ENCODE peak calls at places on chromosomes 13 and 19, in eight cellular contexts. C, Q, K, B, L, D, X and V are unnamed samples.

GRCh38 chr13:108629353-108629752 is at the start of gene MYO16:
- DNase-seq in X (no peak), C (no peak), D (no peak), L (no peak), B (no peak), Q (no peak), K (no peak), V (no peak)

GRCh38 chr13:20303636-20304035 is 71.5 kb upstream of the GJB6 start:
- DNase-seq in Q (no peak), D (no peak), C (no peak), L (no peak), K (no peak), B (no peak), X (peak), V (no peak)

GRCh38 chr19:35673121-35673804 is 6.9 kb downstream of the UPK1A start:
- DNase-seq in C (peak), X (no peak), B (peak), D (no peak), Q (peak), L (peak), K (peak), V (no peak)

GRCh38 chr13:62920181-62920580 is 1504.5 kb upstream of the PCDH20 start:
- DNase-seq in X (no peak), Q (no peak), D (no peak), C (no peak), K (no peak), B (no peak), L (peak), V (no peak)

GRCh38 chr13:66225071-66225470 is 1005.1 kb downstream of the PCDH9 start:
- DNase-seq in D (no peak), Q (no peak), X (no peak), K (no peak), C (no peak), L (no peak), B (no peak), V (no peak)

GRCh38 chr13:26424181-26424580 is 133.3 kb upstream of the WASF3 start:
- DNase-seq in X (no peak), C (no peak), K (no peak), D (no peak), Q (no peak), L (no peak), B (peak), V (no peak)

GRCh38 chr13:108342369-108343289 is 73.1 kb downstream of the TNFSF13B start:
- DNase-seq in K (peak), L (peak), B (no peak), D (no peak), Q (peak), C (no peak), X (no peak), V (no peak)

GRCh38 chr19:47049307-47049700 is 880 bp upstream of the TMEM160 start:
- DNase-seq in Q (no peak), D (no peak), C (no peak), K (no peak), B (no peak), L (peak), X (peak), V (no peak)

GRCh38 chr19:55641376-55642152 is 762 bp downstream of the ZNF580 start:
- DNase-seq in D (peak), B (peak), C (no peak), K (peak), Q (no peak), L (peak), X (no peak), V (no peak)

GRCh38 chr19:33876619-33877018 is 79.9 kb downstream of the KCTD15 start:
- DNase-seq in Q (no peak), D (no peak), K (no peak), L (no peak), C (no peak), B (no peak), X (no peak), V (no peak)

GRCh38 chr13:45209229-45209628 is 8.4 kb upstream of the KCTD4 start:
- DNase-seq in C (no peak), B (no peak), L (peak), D (no peak), K (peak), X (no peak), Q (no peak), V (no peak)

GRCh38 chr13:51942189-51942588 is 69.1 kb downstream of the ATP7B start:
- DNase-seq in B (no peak), L (no peak), Q (no peak), C (no peak), D (no peak), X (no peak), K (no peak), V (no peak)

GRCh38 chr13:52454459-52454824 is 836 bp upstream of the CKAP2 start:
- DNase-seq in C (no peak), K (peak), D (peak), L (peak), Q (no peak), B (no peak), X (no peak), V (no peak)

GRCh38 chr19:51016798-51017683 is 2.5 kb downstream of the KLK10 start:
- DNase-seq in B (no peak), L (peak), Q (no peak), K (peak), D (no peak), C (peak), X (no peak), V (no peak)
- TF ChIP-seq CTCF in B (no peak), L (peak), Q (peak), K (peak), D (peak), C (peak), X (peak), V (peak)

DNA sequence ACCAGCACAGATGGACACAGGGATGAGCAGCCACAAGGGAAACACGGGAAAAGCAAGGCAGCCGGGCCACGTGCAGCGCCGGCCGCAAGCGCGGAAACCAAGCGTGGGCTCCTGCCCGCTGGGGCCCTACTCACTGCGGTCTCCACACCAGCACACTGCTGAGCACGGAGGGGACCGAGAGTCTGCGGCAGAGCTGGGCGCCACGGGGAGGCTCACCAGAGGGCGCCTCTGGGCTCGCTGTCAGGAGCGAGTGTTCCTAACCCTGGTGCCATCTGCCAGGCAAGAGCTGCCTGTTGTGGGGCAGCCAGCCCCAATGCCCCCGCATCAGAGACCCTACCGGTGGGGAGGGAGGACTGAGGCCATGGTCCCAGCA is 26.5 kb downstream of the MPND start:
- DNase-seq in C (no peak), K (no peak), B (no peak), D (peak), Q (no peak), L (peak), X (no peak), V (no peak)
- TF ChIP-seq CTCF in C (no peak), K (peak), B (peak), D (peak), Q (peak), L (peak), X (peak), V (peak)

GRCh38 chr13:74571811-74572210 is 437.6 kb upstream of the KLF12 start:
- DNase-seq in D (no peak), C (no peak), Q (no peak), L (no peak), B (no peak), K (no peak), X (no peak), V (no peak)
- TF ChIP-seq CTCF in D (no peak), C (no peak), Q (no peak), L (no peak), B (no peak), K (no peak), X (no peak), V (no peak)

GRCh38 chr19:15631817-15632216 is 8.9 kb upstream of the CYP4F3 start:
- DNase-seq in D (no peak), B (no peak), Q (no peak), X (no peak), L (no peak), K (no peak), C (no peak), V (no peak)
- TF ChIP-seq CTCF in D (peak), B (no peak), Q (peak), X (peak), L (peak), K (peak), C (no peak), V (peak)

GRCh38 chr19:18995804-18996241 is 37.5 kb downstream of the SUGP2 start:
- DNase-seq in B (peak), D (no peak), C (peak), L (peak), Q (no peak), X (peak), K (peak), V (no peak)
- TF ChIP-seq CTCF in B (no peak), D (peak), C (no peak), L (peak), Q (peak), X (peak), K (peak), V (peak)